ENCODE peak calls at places on chromosome 16, in eight cellular contexts. One of them, this sample, is unnamed.

GRCh38 chr16:23595246-23595950 is 718 bp downstream of the NDUFAB1 start:
- DNase-seq in NCI-H446: no peak
- DNase-seq in fibroblast of the aortic adventitia: no peak
- DNase-seq in Ammon's horn: no peak
- DNase-seq in H7: no peak
- DNase-seq in anterior cingulate cortex: no peak
- DNase-seq in T follicular helper cell: no peak
- DNase-seq in hypothalamus: no peak
- DNase-seq in this sample: peak; percentile 33

GRCh38 chr16:29926675-29927522 is 873 bp upstream of the KCTD13 start:
- DNase-seq in Ammon's horn: peak; percentile 68
- DNase-seq in hypothalamus: no peak
- DNase-seq in T follicular helper cell: no peak
- DNase-seq in H7: peak; percentile 47
- DNase-seq in fibroblast of the aortic adventitia: no peak
- DNase-seq in anterior cingulate cortex: peak; percentile 31
- DNase-seq in NCI-H446: no peak
- DNase-seq in this sample: no peak

GRCh38 chr16:3259829-3260228 is 3.4 kb upstream of the MEFV start:
- DNase-seq in Ammon's horn: no peak
- DNase-seq in fibroblast of the aortic adventitia: no peak
- DNase-seq in hypothalamus: no peak
- DNase-seq in NCI-H446: no peak
- DNase-seq in T follicular helper cell: no peak
- DNase-seq in anterior cingulate cortex: no peak
- DNase-seq in H7: no peak
- DNase-seq in this sample: no peak

GRCh38 chr16:68276223-68276622 is 11.9 kb downstream of the SLC7A6 start:
- DNase-seq in NCI-H446: no peak
- DNase-seq in H7: no peak
- DNase-seq in Ammon's horn: no peak
- DNase-seq in T follicular helper cell: no peak
- DNase-seq in hypothalamus: no peak
- DNase-seq in fibroblast of the aortic adventitia: no peak
- DNase-seq in anterior cingulate cortex: no peak
- DNase-seq in this sample: no peak

GRCh38 chr16:83698964-83699363 is 108.8 kb upstream of the HSBP1 start:
- DNase-seq in anterior cingulate cortex: no peak
- DNase-seq in hypothalamus: no peak
- DNase-seq in T follicular helper cell: no peak
- DNase-seq in NCI-H446: no peak
- DNase-seq in H7: no peak
- DNase-seq in fibroblast of the aortic adventitia: no peak
- DNase-seq in Ammon's horn: no peak
- DNase-seq in this sample: no peak

GRCh38 chr16:85291302-85292148 is 179.3 kb upstream of the CIBAR2 start:
- DNase-seq in hypothalamus: peak; percentile 52
- DNase-seq in T follicular helper cell: no peak
- DNase-seq in anterior cingulate cortex: peak; percentile 76
- DNase-seq in H7: peak; percentile 85
- DNase-seq in Ammon's horn: peak; percentile 83
- DNase-seq in fibroblast of the aortic adventitia: no peak
- DNase-seq in NCI-H446: no peak
- DNase-seq in this sample: no peak

GRCh38 chr16:27359615-27360014 is 42.4 kb upstream of the IL21R start:
- DNase-seq in NCI-H446: no peak
- DNase-seq in T follicular helper cell: no peak
- DNase-seq in hypothalamus: no peak
- DNase-seq in fibroblast of the aortic adventitia: no peak
- DNase-seq in Ammon's horn: no peak
- DNase-seq in anterior cingulate cortex: no peak
- DNase-seq in H7: no peak
- DNase-seq in this sample: no peak

GRCh38 chr16:48165961-48166578 is 10.3 kb upstream of the ABCC12 start:
- DNase-seq in anterior cingulate cortex: no peak
- DNase-seq in NCI-H446: no peak
- DNase-seq in Ammon's horn: no peak
- DNase-seq in hypothalamus: no peak
- DNase-seq in H7: no peak
- DNase-seq in fibroblast of the aortic adventitia: no peak
- DNase-seq in T follicular helper cell: no peak
- DNase-seq in this sample: peak; percentile 33

GRCh38 chr16:56609463-56609921 is 1.1 kb downstream of the MT2A start:
- DNase-seq in fibroblast of the aortic adventitia: peak; percentile 88
- DNase-seq in anterior cingulate cortex: no peak
- DNase-seq in Ammon's horn: peak; percentile 85
- DNase-seq in T follicular helper cell: peak; percentile 68
- DNase-seq in hypothalamus: no peak
- DNase-seq in H7: peak; percentile 59
- DNase-seq in NCI-H446: no peak
- DNase-seq in this sample: peak; percentile 94

GRCh38 chr16:17828012-17828411 is 357.3 kb upstream of the XYLT1 start:
- DNase-seq in NCI-H446: no peak
- DNase-seq in anterior cingulate cortex: no peak
- DNase-seq in T follicular helper cell: no peak
- DNase-seq in H7: no peak
- DNase-seq in hypothalamus: no peak
- DNase-seq in Ammon's horn: no peak
- DNase-seq in fibroblast of the aortic adventitia: peak; percentile 94
- DNase-seq in this sample: peak; percentile 90

GRCh38 chr16:983044-984030 is 1.8 kb downstream of the SOX8 start:
- DNase-seq in hypothalamus: no peak
- DNase-seq in anterior cingulate cortex: peak; percentile 58
- DNase-seq in fibroblast of the aortic adventitia: no peak
- DNase-seq in NCI-H446: no peak
- DNase-seq in Ammon's horn: peak; percentile 74
- DNase-seq in T follicular helper cell: no peak
- DNase-seq in H7: peak; percentile 87
- DNase-seq in this sample: no peak

GRCh38 chr16:55559933-55560516 is 6.5 kb upstream of the CAPNS2 start:
- DNase-seq in anterior cingulate cortex: no peak
- DNase-seq in Ammon's horn: no peak
- DNase-seq in T follicular helper cell: no peak
- DNase-seq in H7: no peak
- DNase-seq in fibroblast of the aortic adventitia: no peak
- DNase-seq in NCI-H446: no peak
- DNase-seq in hypothalamus: no peak
- DNase-seq in this sample: no peak

GRCh38 chr16:48118841-48119240 is 37.0 kb downstream of the ABCC12 start:
- DNase-seq in anterior cingulate cortex: no peak
- DNase-seq in fibroblast of the aortic adventitia: no peak
- DNase-seq in H7: no peak
- DNase-seq in hypothalamus: no peak
- DNase-seq in NCI-H446: no peak
- DNase-seq in Ammon's horn: peak; percentile 60
- DNase-seq in T follicular helper cell: no peak
- DNase-seq in this sample: no peak

GRCh38 chr16:3789375-3790067 is 72.2 kb upstream of the TRAP1 start:
- DNase-seq in T follicular helper cell: no peak
- DNase-seq in fibroblast of the aortic adventitia: no peak
- DNase-seq in hypothalamus: no peak
- DNase-seq in anterior cingulate cortex: no peak
- DNase-seq in Ammon's horn: no peak
- DNase-seq in H7: no peak
- DNase-seq in NCI-H446: no peak
- DNase-seq in this sample: no peak

GRCh38 chr16:65054457-65054856 is 67.4 kb downstream of the CDH11 start:
- DNase-seq in fibroblast of the aortic adventitia: peak; percentile 50
- DNase-seq in NCI-H446: no peak
- DNase-seq in hypothalamus: no peak
- DNase-seq in T follicular helper cell: no peak
- DNase-seq in Ammon's horn: no peak
- DNase-seq in H7: no peak
- DNase-seq in anterior cingulate cortex: no peak
- DNase-seq in this sample: no peak

GRCh38 chr16:25796239-25796638 is 104.5 kb downstream of the HS3ST4 start:
- DNase-seq in NCI-H446: no peak
- DNase-seq in anterior cingulate cortex: no peak
- DNase-seq in Ammon's horn: no peak
- DNase-seq in H7: no peak
- DNase-seq in T follicular helper cell: no peak
- DNase-seq in fibroblast of the aortic adventitia: no peak
- DNase-seq in hypothalamus: no peak
- DNase-seq in this sample: no peak

GRCh38 chr16:27025581-27025980 is 41.1 kb upstream of the C16orf82 start:
- DNase-seq in H7: no peak
- DNase-seq in hypothalamus: no peak
- DNase-seq in T follicular helper cell: no peak
- DNase-seq in NCI-H446: no peak
- DNase-seq in anterior cingulate cortex: no peak
- DNase-seq in fibroblast of the aortic adventitia: no peak
- DNase-seq in Ammon's horn: no peak
- DNase-seq in this sample: no peak

GRCh38 chr16:55949518-55949917 is 74.3 kb upstream of the CES5A start:
- DNase-seq in T follicular helper cell: no peak
- DNase-seq in fibroblast of the aortic adventitia: peak; percentile 50
- DNase-seq in NCI-H446: no peak
- DNase-seq in anterior cingulate cortex: no peak
- DNase-seq in hypothalamus: no peak
- DNase-seq in Ammon's horn: no peak
- DNase-seq in H7: no peak
- DNase-seq in this sample: no peak

GRCh38 chr16:86732621-86733297 is 154.4 kb downstream of the FOXL1 start:
- DNase-seq in Ammon's horn: no peak
- DNase-seq in H7: peak; percentile 81
- DNase-seq in T follicular helper cell: no peak
- DNase-seq in anterior cingulate cortex: no peak
- DNase-seq in NCI-H446: no peak
- DNase-seq in fibroblast of the aortic adventitia: peak; percentile 40
- DNase-seq in hypothalamus: no peak
- DNase-seq in this sample: no peak

GRCh38 chr16:84689126-84689525 is 10.7 kb upstream of the USP10 start:
- DNase-seq in T follicular helper cell: no peak
- DNase-seq in fibroblast of the aortic adventitia: peak; percentile 74
- DNase-seq in H7: no peak
- DNase-seq in Ammon's horn: no peak
- DNase-seq in NCI-H446: no peak
- DNase-seq in anterior cingulate cortex: no peak
- DNase-seq in hypothalamus: no peak
- DNase-seq in this sample: peak; percentile 92

GRCh38 chr16:77603656-77604055 is 118.7 kb upstream of the NUDT7 start:
- DNase-seq in T follicular helper cell: no peak
- DNase-seq in fibroblast of the aortic adventitia: no peak
- DNase-seq in Ammon's horn: no peak
- DNase-seq in H7: no peak
- DNase-seq in hypothalamus: no peak
- DNase-seq in NCI-H446: no peak
- DNase-seq in anterior cingulate cortex: no peak
- DNase-seq in this sample: no peak

GRCh38 chr16:49469323-49469670 is 95.7 kb downstream of the C16orf78 start:
- DNase-seq in anterior cingulate cortex: no peak
- DNase-seq in H7: no peak
- DNase-seq in hypothalamus: no peak
- DNase-seq in fibroblast of the aortic adventitia: no peak
- DNase-seq in NCI-H446: no peak
- DNase-seq in T follicular helper cell: no peak
- DNase-seq in Ammon's horn: no peak
- DNase-seq in this sample: no peak

GRCh38 chr16:76985362-76985761 is 205.6 kb upstream of the MON1B start:
- DNase-seq in anterior cingulate cortex: no peak
- DNase-seq in T follicular helper cell: no peak
- DNase-seq in hypothalamus: no peak
- DNase-seq in Ammon's horn: no peak
- DNase-seq in fibroblast of the aortic adventitia: no peak
- DNase-seq in NCI-H446: no peak
- DNase-seq in H7: no peak
- DNase-seq in this sample: no peak

GRCh38 chr16:2467301-2468141 is 3.6 kb upstream of the NTN3 start:
- DNase-seq in NCI-H446: no peak
- DNase-seq in fibroblast of the aortic adventitia: peak; percentile 71
- DNase-seq in hypothalamus: peak; percentile 32
- DNase-seq in anterior cingulate cortex: peak; percentile 78
- DNase-seq in T follicular helper cell: no peak
- DNase-seq in H7: peak; percentile 95
- DNase-seq in Ammon's horn: peak; percentile 59
- DNase-seq in this sample: peak; percentile 53

GRCh38 chr16:49586466-49586865 is 212.9 kb downstream of the C16orf78 start:
- DNase-seq in NCI-H446: no peak
- DNase-seq in Ammon's horn: peak; percentile 13
- DNase-seq in T follicular helper cell: no peak
- DNase-seq in hypothalamus: no peak
- DNase-seq in anterior cingulate cortex: no peak
- DNase-seq in fibroblast of the aortic adventitia: no peak
- DNase-seq in H7: no peak
- DNase-seq in this sample: no peak

GRCh38 chr16:67995423-67995822 is 3.9 kb downstream of the DPEP2 start:
- DNase-seq in fibroblast of the aortic adventitia: no peak
- DNase-seq in hypothalamus: no peak
- DNase-seq in T follicular helper cell: no peak
- DNase-seq in Ammon's horn: no peak
- DNase-seq in anterior cingulate cortex: no peak
- DNase-seq in NCI-H446: no peak
- DNase-seq in H7: no peak
- DNase-seq in this sample: no peak

GRCh38 chr16:57115148-57115503 is 22.7 kb downstream of the CPNE2 start:
- DNase-seq in anterior cingulate cortex: no peak
- DNase-seq in hypothalamus: no peak
- DNase-seq in fibroblast of the aortic adventitia: no peak
- DNase-seq in H7: no peak
- DNase-seq in Ammon's horn: no peak
- DNase-seq in T follicular helper cell: no peak
- DNase-seq in NCI-H446: no peak
- DNase-seq in this sample: no peak

GRCh38 chr16:67661101-67661661 is 421 bp downstream of the PARD6A start:
- DNase-seq in anterior cingulate cortex: no peak
- DNase-seq in Ammon's horn: no peak
- DNase-seq in NCI-H446: no peak
- DNase-seq in H7: peak; percentile 90
- DNase-seq in hypothalamus: no peak
- DNase-seq in fibroblast of the aortic adventitia: peak; percentile 31
- DNase-seq in T follicular helper cell: no peak
- DNase-seq in this sample: peak; percentile 67

GRCh38 chr16:88437367-88437964 is 15.6 kb upstream of the ZFPM1 start:
- DNase-seq in anterior cingulate cortex: no peak
- DNase-seq in Ammon's horn: peak; percentile 33
- DNase-seq in H7: no peak
- DNase-seq in T follicular helper cell: peak; percentile 45
- DNase-seq in hypothalamus: no peak
- DNase-seq in fibroblast of the aortic adventitia: no peak
- DNase-seq in NCI-H446: no peak
- DNase-seq in this sample: no peak

GRCh38 chr16:79213214-79213613 is 387.3 kb downstream of the MAF start:
- DNase-seq in NCI-H446: no peak
- DNase-seq in H7: peak; percentile 34
- DNase-seq in fibroblast of the aortic adventitia: no peak
- DNase-seq in T follicular helper cell: no peak
- DNase-seq in hypothalamus: no peak
- DNase-seq in anterior cingulate cortex: no peak
- DNase-seq in Ammon's horn: peak; percentile 17
- DNase-seq in this sample: no peak